ENCODE peak calls at places on chromosomes 4 and X, in four cellular contexts. P is IMR-90, T is keratinocyte, Z is K562. O is an unnamed sample.

GRCh38 chr4:5719329-5720055 is 8.5 kb downstream of the EVC start:
- DNase-seq in P (peak; percentile 26), T (no peak), Z (no peak), O (peak; percentile 21)

GRCh38 chrX:133297284-133297683 is 79.1 kb upstream of the TFDP3 start:
- DNase-seq in P (peak; percentile 75), Z (no peak), T (no peak), O (no peak)

GRCh38 chrX:120358687-120359086 is 3.2 kb upstream of the ATP1B4 start:
- DNase-seq in T (no peak), Z (no peak), P (no peak), O (no peak)

GRCh38 chr4:14879643-14880042 is 122.6 kb upstream of the CPEB2 start:
- DNase-seq in T (no peak), P (no peak), Z (no peak), O (no peak)

GRCh38 chr4:1998296-1998695 is 10.5 kb downstream of the NELFA start:
- DNase-seq in T (no peak), P (no peak), Z (no peak), O (no peak)

GRCh38 chr4:36320130-36320902 is 38.9 kb downstream of the DTHD1 start:
- DNase-seq in T (no peak), Z (no peak), P (no peak), O (no peak)

GRCh38 chr4:185222598-185222997 is 13.2 kb downstream of the SNX25 start:
- DNase-seq in T (no peak), Z (no peak), P (peak; percentile 87), O (no peak)

GRCh38 chr4:128322311-128322710 is 34.7 kb upstream of the PGRMC2 start:
- DNase-seq in Z (no peak), T (peak; percentile 48), P (peak; percentile 28), O (peak; percentile 45)

GRCh38 chr4:139214039-139214534 is 37.1 kb upstream of the ELF2 start:
- DNase-seq in T (no peak), Z (peak; percentile 80), P (no peak), O (no peak)

GRCh38 chr4:15232725-15233597 is 194.9 kb upstream of the C1QTNF7 start:
- DNase-seq in Z (no peak), T (peak; percentile 21), P (peak; percentile 83), O (peak; percentile 28)

GRCh38 chr4:72767903-72768817 is 199.1 kb upstream of the ADAMTS3 start:
- DNase-seq in Z (peak; percentile 16), P (peak; percentile 38), T (no peak), O (no peak)

GRCh38 chr4:83112239-83112638 is 2.3 kb downstream of the PLAC8 start:
- DNase-seq in P (no peak), T (no peak), Z (no peak), O (no peak)

GRCh38 chrX:45668686-45669443 is 468.2 kb upstream of the DIPK2B start:
- DNase-seq in T (peak; percentile 67), P (peak; percentile 95), Z (no peak), O (peak; percentile 55)

GRCh38 chr4:180706766-180707165 is 1536.4 kb upstream of the TENM3 start:
- DNase-seq in T (no peak), P (no peak), Z (no peak), O (no peak)

GRCh38 chr4:145132521-145133098 is 34.5 kb downstream of the ABCE1 start:
- DNase-seq in Z (peak; percentile 3), P (peak; percentile 26), T (no peak), O (peak; percentile 91)
- H3K9me1 ChIP-seq in Z (no peaks in the 10 kb centered on the region), P (peaks cover 6% of the 10 kb centered on the region), T (no peaks in the 10 kb centered on the region), O (no peaks in the 10 kb centered on the region)

GRCh38 chr4:67555447-67555846 is 3.1 kb upstream of the STAP1 start:
- DNase-seq in T (no peak), P (no peak), Z (no peak), O (no peak)
- H2AFZ ChIP-seq in T (no peak overlapping the region), P (no peak overlapping the region), Z (no peak overlapping the region), O (no peak overlapping the region)

GRCh38 chrX:22959204-22959920 is 40.4 kb upstream of the DDX53 start:
- DNase-seq in P (no peak), T (no peak), Z (no peak), O (no peak)
- H3K9me1 ChIP-seq in P (no peaks in the 10 kb centered on the region), T (no peaks in the 10 kb centered on the region), Z (no peaks in the 10 kb centered on the region), O (no peaks in the 10 kb centered on the region)

DNA sequence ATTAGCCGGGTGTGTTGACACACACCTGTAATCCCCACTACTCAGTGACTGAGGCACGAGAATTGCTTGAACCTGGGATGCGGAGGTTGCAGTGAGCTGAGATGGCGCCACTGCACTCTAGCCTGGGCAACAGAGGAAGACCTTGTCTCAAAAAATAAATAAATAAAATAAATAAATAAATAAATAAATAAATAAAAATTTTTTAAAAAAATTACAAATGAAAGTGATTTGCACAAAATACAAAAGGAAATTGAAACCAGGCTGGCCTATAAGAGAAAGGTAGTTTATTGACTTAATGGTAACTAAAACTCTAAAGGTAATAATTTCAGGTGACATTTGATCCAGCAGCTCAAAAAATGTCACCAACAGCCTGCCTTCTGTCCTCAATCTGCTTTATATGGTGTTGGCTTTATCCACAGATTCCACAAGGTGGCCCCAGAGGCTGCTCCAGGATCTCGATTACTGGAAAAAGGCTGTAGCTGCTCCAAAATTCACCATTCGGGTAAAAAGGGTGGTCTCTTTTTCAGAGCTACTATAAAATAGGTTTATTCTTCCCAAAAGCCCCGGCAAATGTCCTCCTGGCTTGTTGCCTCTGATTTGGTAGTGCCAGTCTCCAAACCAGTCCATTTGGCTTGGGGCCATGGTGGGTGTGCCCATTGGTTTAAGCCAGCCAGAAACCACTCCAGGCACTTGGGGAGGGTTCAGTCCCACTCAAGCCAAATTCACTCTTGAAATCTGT is 61.4 kb upstream of the TRIM2 start:
- DNase-seq in T (no peak), Z (peak; percentile 68), P (peak; percentile 73), O (peak; percentile 79)
- H2AFZ ChIP-seq in T (no peak overlapping the region), Z (no peak overlapping the region), P (no peak overlapping the region), O (no peak overlapping the region)